ENCODE peak calls at places on chromosomes 3 and 15, in eight cellular contexts. A is NCI-H69; T is stimulated activated CD8-positive, alpha-beta memory T cell treated with anti-CD3 and anti-CD28 coated beads, Interleukin-15, amount 100 ng/mL, for 1 hour; F is lung microvascular endothelial cell; I is NCI-H510A treated with DMSO at 0.1 percent for 48 hours; R is skeletal muscle cell; Q is right cardiac atrium; O is T-cell. L is an unnamed sample.

GRCh38 chr15:60477164-60477563 is 1.8 kb downstream of the ICE2 start:
- DNase-seq in F (peak), O (no peak), T (no peak), A (no peak), Q (no peak), I (no peak), R (no peak), L (no peak)

GRCh38 chr3:22922317-22922716 is 280.8 kb upstream of the UBE2E2 start:
- DNase-seq in A (no peak), O (no peak), T (no peak), Q (no peak), F (peak), I (no peak), R (no peak), L (peak)

GRCh38 chr15:90113166-90113565 is 10.9 kb upstream of the IDH2 start:
- DNase-seq in A (no peak), R (no peak), T (no peak), Q (no peak), O (no peak), F (no peak), I (no peak), L (no peak)

GRCh38 chr3:14845826-14846225 is 27.1 kb downstream of the FGD5 start:
- DNase-seq in I (no peak), Q (no peak), T (no peak), R (no peak), O (no peak), F (no peak), A (no peak), L (no peak)

GRCh38 chr3:141336672-141337522 is 31.4 kb upstream of the ZBTB38 start:
- DNase-seq in F (peak), Q (no peak), R (peak), A (no peak), I (no peak), O (no peak), T (no peak), L (no peak)

GRCh38 chr3:152870027-152870426 is 35.1 kb downstream of the P2RY1 start:
- DNase-seq in Q (no peak), T (no peak), A (no peak), I (no peak), F (no peak), O (no peak), R (no peak), L (no peak)

GRCh38 chr3:11576453-11576852 is 67.3 kb downstream of the VGLL4 start:
- DNase-seq in T (no peak), R (no peak), F (no peak), Q (no peak), A (no peak), O (no peak), I (no peak), L (no peak)

GRCh38 chr3:195690951-195691350 is 29.8 kb upstream of the MUC20 start:
- DNase-seq in T (no peak), A (no peak), I (no peak), O (no peak), Q (no peak), R (no peak), F (no peak), L (no peak)

GRCh38 chr3:25468866-25469319 is 40.8 kb downstream of the RARB start:
- DNase-seq in R (peak), F (no peak), Q (peak), I (no peak), O (no peak), A (peak), T (no peak), L (no peak)

GRCh38 chr3:127135241-127136023 is 57.5 kb upstream of the PRR23E start:
- DNase-seq in O (no peak), T (no peak), R (no peak), I (no peak), A (peak), F (no peak), Q (peak), L (peak)

GRCh38 chr3:188003188-188004171 is 150.5 kb upstream of the LPP start:
- DNase-seq in T (no peak), R (no peak), A (peak), I (peak), Q (no peak), O (no peak), F (no peak), L (peak)

GRCh38 chr3:64814360-64814759 is 126.6 kb upstream of the ADAMTS9 start:
- DNase-seq in Q (no peak), T (no peak), A (no peak), I (no peak), F (no peak), O (no peak), R (no peak), L (no peak)

GRCh38 chr3:120394343-120394742 is 45.2 kb upstream of the LRRC58 start:
- DNase-seq in O (no peak), I (no peak), Q (no peak), A (no peak), R (no peak), T (no peak), F (no peak), L (peak)

GRCh38 chr3:128237348-128238099 is 84.2 kb downstream of the EEFSEC start:
- DNase-seq in I (no peak), O (no peak), T (no peak), R (no peak), F (no peak), A (peak), Q (no peak), L (no peak)

GRCh38 chr3:14915636-14916222 is 31.7 kb upstream of the NR2C2 start:
- DNase-seq in I (no peak), T (no peak), Q (no peak), F (peak), O (no peak), A (peak), R (no peak), L (no peak)

GRCh38 chr3:179308006-179308405 is 14.8 kb upstream of the ZNF639 start:
- DNase-seq in O (no peak), Q (no peak), T (no peak), R (no peak), I (no peak), F (no peak), A (no peak), L (no peak)

GRCh38 chr15:75733761-75734651 is 21.4 kb upstream of the CSPG4 start:
- DNase-seq in F (no peak), A (no peak), Q (peak), T (no peak), O (no peak), R (no peak), I (no peak), L (no peak)

GRCh38 chr3:59709702-59710555 is 660.1 kb upstream of the CFAP20DC start:
- DNase-seq in O (peak), A (peak), T (no peak), R (no peak), F (no peak), Q (peak), I (no peak), L (no peak)

GRCh38 chr3:184513276-184514150 is 48.1 kb upstream of the EPHB3 start:
- DNase-seq in Q (peak), F (peak), I (peak), A (peak), O (peak), T (peak), R (peak), L (peak)

L was measured in NCI-H82.